ENCODE peak calls at places on chromosomes 5 and 9, in five cellular contexts. One of them, this sample, is unnamed.
A peak's percentile ranks its signal among the peaks of the same experiment; 100 is the strongest.

GRCh38 chr5:134714120-134714519 is 24.2 kb upstream of the CAMLG start:
- DNase-seq in adrenal gland: no peak
- DNase-seq in amniotic stem cell: no peak
- DNase-seq in B cell: no peak
- DNase-seq in NCI-H524: peak; percentile 3
- DNase-seq in this sample: no peak

GRCh38 chr9:127218818-127219217 is 45.8 kb upstream of the GARNL3 start:
- DNase-seq in adrenal gland: no peak
- DNase-seq in amniotic stem cell: no peak
- DNase-seq in B cell: no peak
- DNase-seq in NCI-H524: no peak
- DNase-seq in this sample: no peak

GRCh38 chr5:21049900-21050299 is 1061.9 kb upstream of the CDH18 start:
- DNase-seq in adrenal gland: no peak
- DNase-seq in amniotic stem cell: no peak
- DNase-seq in B cell: no peak
- DNase-seq in NCI-H524: no peak
- DNase-seq in this sample: no peak

GRCh38 chr9:7977586-7977985 is 178.0 kb upstream of the DMAC1 start:
- DNase-seq in adrenal gland: no peak
- DNase-seq in amniotic stem cell: no peak
- DNase-seq in B cell: no peak
- DNase-seq in NCI-H524: no peak
- DNase-seq in this sample: no peak

GRCh38 chr9:8815219-8815618 is 1015.6 kb upstream of the DMAC1 start:
- DNase-seq in adrenal gland: no peak
- DNase-seq in amniotic stem cell: no peak
- DNase-seq in B cell: no peak
- DNase-seq in NCI-H524: no peak
- DNase-seq in this sample: no peak

GRCh38 chr5:141493500-141494422 is 4.9 kb downstream of the PCDHGC5 start:
- DNase-seq in adrenal gland: no peak
- DNase-seq in amniotic stem cell: no peak
- DNase-seq in B cell: no peak
- DNase-seq in NCI-H524: no peak
- DNase-seq in this sample: no peak

GRCh38 chr5:98292496-98292895 is 481.0 kb upstream of the RGMB start:
- DNase-seq in adrenal gland: no peak
- DNase-seq in amniotic stem cell: no peak
- DNase-seq in B cell: no peak
- DNase-seq in NCI-H524: no peak
- DNase-seq in this sample: no peak

GRCh38 chr9:5500441-5501235 is 9.7 kb upstream of the PDCD1LG2 start:
- DNase-seq in adrenal gland: peak; percentile 54
- DNase-seq in amniotic stem cell: no peak
- DNase-seq in B cell: no peak
- DNase-seq in NCI-H524: no peak
- DNase-seq in this sample: no peak

GRCh38 chr5:127187711-127188110 is 102.9 kb upstream of the MEGF10 start:
- DNase-seq in adrenal gland: no peak
- DNase-seq in amniotic stem cell: no peak
- DNase-seq in B cell: no peak
- DNase-seq in NCI-H524: peak; percentile 10
- DNase-seq in this sample: no peak

GRCh38 chr5:120848883-120849282 is 384.8 kb downstream of the PRR16 start:
- DNase-seq in adrenal gland: no peak
- DNase-seq in amniotic stem cell: no peak
- DNase-seq in B cell: no peak
- DNase-seq in NCI-H524: peak; percentile 23
- DNase-seq in this sample: no peak

GRCh38 chr9:21317956-21318923 is 13.1 kb upstream of the IFNA5 start:
- DNase-seq in adrenal gland: peak; percentile 39
- DNase-seq in amniotic stem cell: peak; percentile 21
- DNase-seq in B cell: peak; percentile 47
- DNase-seq in NCI-H524: peak; percentile 47
- DNase-seq in this sample: peak; percentile 5

GRCh38 chr5:51684794-51685355 is 301.6 kb downstream of the ISL1 start:
- DNase-seq in adrenal gland: no peak
- DNase-seq in amniotic stem cell: no peak
- DNase-seq in B cell: no peak
- DNase-seq in NCI-H524: no peak
- DNase-seq in this sample: no peak

GRCh38 chr9:136409557-136410455 is 608 bp downstream of the ENTR1 start:
- DNase-seq in adrenal gland: peak; percentile 64
- DNase-seq in amniotic stem cell: no peak
- DNase-seq in B cell: peak; percentile 53
- DNase-seq in NCI-H524: peak; percentile 29
- DNase-seq in this sample: no peak

GRCh38 chr5:72231989-72232703 is 87.9 kb downstream of the MRPS27 start:
- DNase-seq in adrenal gland: no peak
- DNase-seq in amniotic stem cell: no peak
- DNase-seq in B cell: no peak
- DNase-seq in NCI-H524: no peak
- DNase-seq in this sample: no peak

GRCh38 chr5:177133845-177134652 is 476 bp downstream of the NSD1 start:
- DNase-seq in adrenal gland: peak; percentile 64
- DNase-seq in amniotic stem cell: no peak
- DNase-seq in B cell: peak; percentile 70
- DNase-seq in NCI-H524: peak; percentile 36
- DNase-seq in this sample: no peak